ENCODE peak calls at places on chromosomes 11 and 22, in ten cellular contexts. One of them, this sample, is unnamed. For H3K9me3, the result is how much of the 10 kb centered on the place peaks cover.

GRCh38 chr11:19578871-19579270 is 133.8 kb upstream of the NAV2 start:
- DNase-seq in PC-9: no peak
- DNase-seq in upper lobe of right lung: no peak
- DNase-seq in pancreas: no peak
- DNase-seq in spleen: no peak
- DNase-seq in CD4-positive, alpha-beta T cell: no peak
- DNase-seq in aorta: no peak
- DNase-seq in transverse colon: no peak
- DNase-seq in thyroid gland: no peak
- DNase-seq in IMR-90: no peak
- DNase-seq in this sample: no peak

GRCh38 chr11:128492461-128492860 is 94.9 kb downstream of the ETS1 start:
- DNase-seq in transverse colon: no peak
- DNase-seq in spleen: no peak
- DNase-seq in upper lobe of right lung: no peak
- DNase-seq in CD4-positive, alpha-beta T cell: no peak
- DNase-seq in thyroid gland: no peak
- DNase-seq in pancreas: no peak
- DNase-seq in aorta: no peak
- DNase-seq in PC-9: no peak
- DNase-seq in IMR-90: peak
- DNase-seq in this sample: no peak

GRCh38 chr11:120565436-120566155 is 54.0 kb downstream of the GRIK4 start:
- DNase-seq in IMR-90: no peak
- DNase-seq in CD4-positive, alpha-beta T cell: no peak
- DNase-seq in aorta: no peak
- DNase-seq in upper lobe of right lung: no peak
- DNase-seq in spleen: no peak
- DNase-seq in pancreas: no peak
- DNase-seq in PC-9: no peak
- DNase-seq in thyroid gland: no peak
- DNase-seq in transverse colon: no peak
- DNase-seq in this sample: no peak

GRCh38 chr11:121651267-121651625 is 198.5 kb upstream of the SORL1-AS1 start:
- DNase-seq in PC-9: no peak
- DNase-seq in transverse colon: no peak
- DNase-seq in pancreas: no peak
- DNase-seq in IMR-90: no peak
- DNase-seq in thyroid gland: no peak
- DNase-seq in spleen: no peak
- DNase-seq in CD4-positive, alpha-beta T cell: no peak
- DNase-seq in upper lobe of right lung: no peak
- DNase-seq in aorta: no peak
- DNase-seq in this sample: no peak

GRCh38 chr22:26552466-26552865 is 37.5 kb downstream of the TPST2 start:
- DNase-seq in thyroid gland: no peak
- DNase-seq in PC-9: no peak
- DNase-seq in aorta: no peak
- DNase-seq in spleen: no peak
- DNase-seq in CD4-positive, alpha-beta T cell: no peak
- DNase-seq in upper lobe of right lung: no peak
- DNase-seq in pancreas: no peak
- DNase-seq in transverse colon: no peak
- DNase-seq in IMR-90: peak
- DNase-seq in this sample: no peak

GRCh38 chr11:65426839-65427690 is 4.5 kb downstream of the NEAT1 start:
- DNase-seq in spleen: peak
- DNase-seq in PC-9: peak
- DNase-seq in upper lobe of right lung: peak
- DNase-seq in thyroid gland: peak
- DNase-seq in pancreas: peak
- DNase-seq in IMR-90: peak
- DNase-seq in transverse colon: peak
- DNase-seq in CD4-positive, alpha-beta T cell: peak
- DNase-seq in aorta: peak
- DNase-seq in this sample: peak

GRCh38 chr22:41826430-41827383 is 6.2 kb upstream of the SREBF2 start:
- DNase-seq in pancreas: peak
- DNase-seq in PC-9: no peak
- DNase-seq in IMR-90: no peak
- DNase-seq in upper lobe of right lung: no peak
- DNase-seq in spleen: no peak
- DNase-seq in transverse colon: peak
- DNase-seq in CD4-positive, alpha-beta T cell: no peak
- DNase-seq in thyroid gland: no peak
- DNase-seq in aorta: no peak
- DNase-seq in this sample: no peak

GRCh38 chr11:57314221-57314973 is 10.4 kb downstream of the TNKS1BP1 start:
- DNase-seq in IMR-90: no peak
- DNase-seq in CD4-positive, alpha-beta T cell: no peak
- DNase-seq in aorta: peak
- DNase-seq in pancreas: no peak
- DNase-seq in transverse colon: no peak
- DNase-seq in spleen: peak
- DNase-seq in PC-9: no peak
- DNase-seq in thyroid gland: no peak
- DNase-seq in upper lobe of right lung: peak
- DNase-seq in this sample: no peak

GRCh38 chr22:29308148-29308790 is 1.8 kb downstream of the GAS2L1 start:
- DNase-seq in pancreas: peak
- DNase-seq in CD4-positive, alpha-beta T cell: no peak
- DNase-seq in thyroid gland: no peak
- DNase-seq in aorta: peak
- DNase-seq in PC-9: no peak
- DNase-seq in upper lobe of right lung: no peak
- DNase-seq in transverse colon: no peak
- DNase-seq in IMR-90: no peak
- DNase-seq in spleen: no peak
- DNase-seq in this sample: no peak

GRCh38 chr11:119030029-119030328 is 698 bp downstream of the SLC37A4 start:
- DNase-seq in CD4-positive, alpha-beta T cell: no peak
- DNase-seq in transverse colon: no peak
- DNase-seq in IMR-90: no peak
- DNase-seq in aorta: no peak
- DNase-seq in spleen: no peak
- DNase-seq in thyroid gland: no peak
- DNase-seq in PC-9: no peak
- DNase-seq in upper lobe of right lung: no peak
- DNase-seq in pancreas: no peak
- DNase-seq in this sample: no peak

GRCh38 chr11:9787260-9787659 is 123.4 kb downstream of the SWAP70 start:
- DNase-seq in spleen: no peak
- DNase-seq in IMR-90: no peak
- DNase-seq in PC-9: no peak
- DNase-seq in thyroid gland: peak
- DNase-seq in CD4-positive, alpha-beta T cell: no peak
- DNase-seq in transverse colon: no peak
- DNase-seq in upper lobe of right lung: no peak
- DNase-seq in pancreas: no peak
- DNase-seq in aorta: no peak
- DNase-seq in this sample: no peak

GRCh38 chr11:69312418-69313399 is 18.8 kb downstream of the MYEOV start:
- DNase-seq in aorta: no peak
- DNase-seq in thyroid gland: no peak
- DNase-seq in IMR-90: no peak
- DNase-seq in upper lobe of right lung: peak
- DNase-seq in PC-9: no peak
- DNase-seq in CD4-positive, alpha-beta T cell: no peak
- DNase-seq in transverse colon: no peak
- DNase-seq in pancreas: peak
- DNase-seq in spleen: no peak
- DNase-seq in this sample: no peak

GRCh38 chr22:38172489-38173155 is 9.0 kb downstream of the PLA2G6 start:
- DNase-seq in PC-9: peak
- DNase-seq in CD4-positive, alpha-beta T cell: no peak
- DNase-seq in upper lobe of right lung: peak
- DNase-seq in IMR-90: peak
- DNase-seq in pancreas: peak
- DNase-seq in transverse colon: peak
- DNase-seq in aorta: peak
- DNase-seq in thyroid gland: peak
- DNase-seq in spleen: peak
- DNase-seq in this sample: peak

GRCh38 chr11:68179847-68180246 is 33.2 kb downstream of the KMT5B start:
- DNase-seq in transverse colon: no peak
- DNase-seq in thyroid gland: no peak
- DNase-seq in CD4-positive, alpha-beta T cell: no peak
- DNase-seq in spleen: no peak
- DNase-seq in aorta: no peak
- DNase-seq in upper lobe of right lung: no peak
- DNase-seq in IMR-90: no peak
- DNase-seq in PC-9: no peak
- DNase-seq in pancreas: no peak
- DNase-seq in this sample: no peak

GRCh38 chr22:37639771-37640590 is 512 bp downstream of the SH3BP1 start:
- DNase-seq in PC-9: no peak
- DNase-seq in upper lobe of right lung: no peak
- DNase-seq in CD4-positive, alpha-beta T cell: no peak
- DNase-seq in spleen: peak
- DNase-seq in IMR-90: no peak
- DNase-seq in transverse colon: peak
- DNase-seq in thyroid gland: no peak
- DNase-seq in aorta: no peak
- DNase-seq in pancreas: no peak
- DNase-seq in this sample: no peak

GRCh38 chr11:23280088-23280487 is 419.8 kb upstream of the CCDC179 start:
- DNase-seq in CD4-positive, alpha-beta T cell: no peak
- DNase-seq in IMR-90: peak
- DNase-seq in spleen: no peak
- DNase-seq in thyroid gland: no peak
- DNase-seq in transverse colon: no peak
- DNase-seq in pancreas: no peak
- DNase-seq in PC-9: no peak
- DNase-seq in aorta: no peak
- DNase-seq in upper lobe of right lung: no peak
- DNase-seq in this sample: no peak

GRCh38 chr22:16963189-16963945 is 44.7 kb downstream of the GAB4 start:
- DNase-seq in aorta: no peak
- DNase-seq in pancreas: no peak
- DNase-seq in upper lobe of right lung: no peak
- DNase-seq in CD4-positive, alpha-beta T cell: no peak
- DNase-seq in spleen: no peak
- DNase-seq in thyroid gland: no peak
- DNase-seq in transverse colon: no peak
- DNase-seq in PC-9: no peak
- DNase-seq in IMR-90: no peak
- DNase-seq in this sample: no peak

GRCh38 chr22:16961477-16962186 is 46.4 kb downstream of the GAB4 start:
- DNase-seq in aorta: no peak
- DNase-seq in PC-9: no peak
- DNase-seq in CD4-positive, alpha-beta T cell: no peak
- DNase-seq in IMR-90: no peak
- DNase-seq in transverse colon: no peak
- DNase-seq in spleen: no peak
- DNase-seq in upper lobe of right lung: no peak
- DNase-seq in pancreas: no peak
- DNase-seq in thyroid gland: no peak
- DNase-seq in this sample: no peak

GRCh38 chr22:16960884-16961249 is 47.2 kb downstream of the GAB4 start:
- DNase-seq in pancreas: no peak
- DNase-seq in aorta: no peak
- DNase-seq in thyroid gland: no peak
- DNase-seq in upper lobe of right lung: no peak
- DNase-seq in CD4-positive, alpha-beta T cell: no peak
- DNase-seq in transverse colon: no peak
- DNase-seq in PC-9: no peak
- DNase-seq in IMR-90: no peak
- DNase-seq in spleen: peak
- DNase-seq in this sample: no peak

GRCh38 chr22:16964366-16964765 is 43.7 kb downstream of the GAB4 start:
- DNase-seq in transverse colon: no peak
- DNase-seq in PC-9: no peak
- DNase-seq in pancreas: no peak
- DNase-seq in thyroid gland: no peak
- DNase-seq in spleen: no peak
- DNase-seq in aorta: no peak
- DNase-seq in upper lobe of right lung: no peak
- DNase-seq in IMR-90: no peak
- DNase-seq in CD4-positive, alpha-beta T cell: no peak
- DNase-seq in this sample: no peak

GRCh38 chr22:16962501-16962900 is 45.5 kb downstream of the GAB4 start:
- DNase-seq in IMR-90: no peak
- DNase-seq in upper lobe of right lung: no peak
- DNase-seq in spleen: no peak
- DNase-seq in thyroid gland: no peak
- DNase-seq in pancreas: no peak
- DNase-seq in PC-9: no peak
- DNase-seq in transverse colon: no peak
- DNase-seq in CD4-positive, alpha-beta T cell: no peak
- DNase-seq in aorta: no peak
- DNase-seq in this sample: no peak
- H3K9me3 ChIP-seq in IMR-90: under half
- H3K9me3 ChIP-seq in upper lobe of right lung: under half
- H3K9me3 ChIP-seq in spleen: under half
- H3K9me3 ChIP-seq in thyroid gland: under half
- H3K9me3 ChIP-seq in pancreas: under half
- H3K9me3 ChIP-seq in PC-9: under half
- H3K9me3 ChIP-seq in transverse colon: under half
- H3K9me3 ChIP-seq in CD4-positive, alpha-beta T cell: under half
- H3K9me3 ChIP-seq in aorta: under half
- H3K9me3 ChIP-seq in this sample: under half

GRCh38 chr22:39215430-39216142 is 29.2 kb downstream of the PDGFB start:
- DNase-seq in CD4-positive, alpha-beta T cell: peak
- DNase-seq in pancreas: peak
- DNase-seq in spleen: peak
- DNase-seq in PC-9: no peak
- DNase-seq in transverse colon: no peak
- DNase-seq in upper lobe of right lung: peak
- DNase-seq in IMR-90: no peak
- DNase-seq in thyroid gland: no peak
- DNase-seq in aorta: peak
- DNase-seq in this sample: no peak
- H3K9me3 ChIP-seq in CD4-positive, alpha-beta T cell: under half
- H3K9me3 ChIP-seq in pancreas: under half
- H3K9me3 ChIP-seq in spleen: under half
- H3K9me3 ChIP-seq in PC-9: under half
- H3K9me3 ChIP-seq in transverse colon: under half
- H3K9me3 ChIP-seq in upper lobe of right lung: under half
- H3K9me3 ChIP-seq in IMR-90: under half
- H3K9me3 ChIP-seq in thyroid gland: under half
- H3K9me3 ChIP-seq in aorta: under half
- H3K9me3 ChIP-seq in this sample: under half

GRCh38 chr11:2630679-2631078 is 69.1 kb downstream of the KCNQ1OT1 start:
- DNase-seq in PC-9: no peak
- DNase-seq in CD4-positive, alpha-beta T cell: no peak
- DNase-seq in spleen: no peak
- DNase-seq in IMR-90: no peak
- DNase-seq in thyroid gland: no peak
- DNase-seq in transverse colon: no peak
- DNase-seq in upper lobe of right lung: no peak
- DNase-seq in aorta: no peak
- DNase-seq in pancreas: no peak
- DNase-seq in this sample: no peak
- H3K9me3 ChIP-seq in PC-9: half or more
- H3K9me3 ChIP-seq in CD4-positive, alpha-beta T cell: under half
- H3K9me3 ChIP-seq in spleen: under half
- H3K9me3 ChIP-seq in IMR-90: under half
- H3K9me3 ChIP-seq in thyroid gland: under half
- H3K9me3 ChIP-seq in transverse colon: under half
- H3K9me3 ChIP-seq in upper lobe of right lung: under half
- H3K9me3 ChIP-seq in aorta: under half
- H3K9me3 ChIP-seq in pancreas: under half
- H3K9me3 ChIP-seq in this sample: under half

GRCh38 chr11:50071584-50072225 is 39.0 kb downstream of the OR4C45 start:
- DNase-seq in PC-9: no peak
- DNase-seq in pancreas: no peak
- DNase-seq in spleen: no peak
- DNase-seq in aorta: no peak
- DNase-seq in upper lobe of right lung: no peak
- DNase-seq in transverse colon: no peak
- DNase-seq in IMR-90: no peak
- DNase-seq in CD4-positive, alpha-beta T cell: no peak
- DNase-seq in thyroid gland: no peak
- DNase-seq in this sample: no peak
- H3K9me3 ChIP-seq in PC-9: under half
- H3K9me3 ChIP-seq in pancreas: under half
- H3K9me3 ChIP-seq in spleen: under half
- H3K9me3 ChIP-seq in aorta: under half
- H3K9me3 ChIP-seq in upper lobe of right lung: under half
- H3K9me3 ChIP-seq in transverse colon: under half
- H3K9me3 ChIP-seq in IMR-90: under half
- H3K9me3 ChIP-seq in CD4-positive, alpha-beta T cell: under half
- H3K9me3 ChIP-seq in thyroid gland: under half
- H3K9me3 ChIP-seq in this sample: under half

This sample was measured in prostate gland.